ENCODE peak calls at places on chromosomes 12 and 14, in ten cellular contexts. C is Panc1; P is RWPE2; H is heart right ventricle; T is naive thymus-derived CD4-positive, alpha-beta T cell; M is lung; R is breast epithelium; X is CD8-positive, alpha-beta T cell; J is colonic mucosa; F is ovary. O is an unnamed sample.

GRCh38 chr12:56007892-56008471 is 10.9 kb downstream of the SUOX start:
- DNase-seq in C (no peak), P (no peak), H (no peak), T (no peak), M (no peak), R (no peak), X (no peak), J (peak; percentile 42), F (no peak), O (no peak)

GRCh38 chr14:58607571-58608317 is 30.0 kb upstream of the DACT1 start:
- DNase-seq in C (no peak), P (no peak), H (no peak), T (no peak), M (no peak), R (no peak), X (no peak), J (no peak), F (no peak), O (no peak)

GRCh38 chr12:58249610-58250009 is 308.2 kb downstream of the ATP23 start:
- DNase-seq in C (no peak), P (no peak), H (peak; percentile 13), T (no peak), M (no peak), R (no peak), X (no peak), J (no peak), F (no peak), O (no peak)

GRCh38 chr14:100691395-100692025 is 35.2 kb upstream of the DLK1 start:
- DNase-seq in C (no peak), P (no peak), H (no peak), T (no peak), M (peak; percentile 69), R (no peak), X (no peak), J (no peak), F (no peak), O (no peak)

GRCh38 chr12:22016982-22017381 is 29.0 kb upstream of the CMAS start:
- DNase-seq in C (no peak), P (no peak), H (no peak), T (no peak), M (no peak), R (no peak), X (no peak), J (no peak), F (no peak), O (no peak)

GRCh38 chr12:85711735-85712390 is 124.3 kb downstream of the RASSF9 start:
- DNase-seq in C (no peak), P (no peak), H (peak; percentile 21), T (no peak), M (no peak), R (no peak), X (no peak), J (peak; percentile 20), F (no peak), O (no peak)

GRCh38 chr14:72708708-72709475 is 185.0 kb downstream of the DPF3 start:
- DNase-seq in C (no peak), P (no peak), H (no peak), T (no peak), M (no peak), R (no peak), X (no peak), J (no peak), F (no peak), O (no peak)

GRCh38 chr12:117514016-117514415 is 152.6 kb upstream of the NOS1 start:
- DNase-seq in C (no peak), P (no peak), H (no peak), T (no peak), M (peak; percentile 33), R (no peak), X (no peak), J (no peak), F (no peak), O (no peak)

DNA sequence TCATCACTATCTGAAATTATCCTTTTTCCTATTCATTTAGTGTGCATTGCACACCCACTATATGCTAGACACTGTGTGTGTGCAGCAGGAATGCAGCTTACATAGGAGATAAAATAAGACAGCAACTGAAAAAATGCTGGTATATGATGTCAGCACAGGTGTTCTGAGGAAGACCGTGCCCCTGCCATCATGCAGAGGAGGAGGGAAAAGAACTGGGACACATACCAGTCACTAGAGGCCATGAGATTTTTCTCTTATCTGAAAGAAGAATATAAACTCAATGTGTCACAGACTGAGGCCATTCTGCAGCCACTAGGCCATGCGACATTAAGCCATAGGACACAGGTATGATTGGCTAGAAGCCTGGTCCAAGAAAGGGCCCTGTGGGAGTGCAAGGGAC is 298.1 kb downstream of the RPAP3 start:
- DNase-seq in C (no peak), P (no peak), H (no peak), T (no peak), M (no peak), R (no peak), X (no peak), J (no peak), F (no peak), O (no peak)
- H3K27ac ChIP-seq in C (no peak overlapping the region), P (no peak overlapping the region), H (no peak overlapping the region), T (peak overlapping the region; percentile 3), M (peak overlapping the region; percentile 61), R (no peak overlapping the region), X (no peak overlapping the region), J (no peak overlapping the region), F (no peak overlapping the region), O (no peak overlapping the region)

DNA sequence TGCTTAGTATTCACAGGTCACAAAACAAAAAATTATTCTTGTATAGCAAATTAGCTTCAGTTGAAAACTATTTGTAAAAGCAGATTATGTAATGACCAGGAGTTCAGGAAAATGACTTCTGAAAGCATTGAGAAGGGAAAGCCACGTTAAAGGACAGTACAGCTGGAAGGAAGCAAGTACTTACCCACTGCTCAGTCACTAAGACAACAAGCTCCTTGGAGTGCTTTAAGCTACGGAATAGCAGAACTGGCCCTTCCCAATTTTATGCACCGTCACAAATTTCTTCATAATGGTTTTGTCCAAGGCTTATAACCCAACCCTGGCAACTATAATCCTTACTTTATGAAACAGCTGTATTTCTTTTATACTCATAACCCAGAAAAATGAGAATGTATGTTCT is 13.0 kb upstream of the SNAPC1 start:
- DNase-seq in C (no peak), P (no peak), H (no peak), T (no peak), M (no peak), R (no peak), X (no peak), J (no peak), F (no peak), O (no peak)
- H3K36me3 ChIP-seq in C (peaks cover 14% of the 10 kb centered on the region), P (peaks cover 66% of the 10 kb centered on the region), H (no peaks in the 10 kb centered on the region), T (no peaks in the 10 kb centered on the region), M (peaks cover 7% of the 10 kb centered on the region), R (no peaks in the 10 kb centered on the region), X (peaks cover 8% of the 10 kb centered on the region), J (no peaks in the 10 kb centered on the region), F (no peaks in the 10 kb centered on the region), O (peaks cover 22% of the 10 kb centered on the region)

GRCh38 chr14:32421781-32422180 is 92.7 kb downstream of the AKAP6 start:
- DNase-seq in C (no peak), P (no peak), H (no peak), T (no peak), M (no peak), R (no peak), X (no peak), J (no peak), F (no peak), O (no peak)

GRCh38 chr14:32414808-32415255 is 85.7 kb downstream of the AKAP6 start:
- DNase-seq in C (no peak), P (no peak), H (no peak), T (no peak), M (no peak), R (no peak), X (no peak), J (no peak), F (no peak), O (no peak)

GRCh38 chr14:32422440-32422839 is 93.3 kb downstream of the AKAP6 start:
- DNase-seq in C (no peak), P (no peak), H (no peak), T (no peak), M (no peak), R (no peak), X (no peak), J (no peak), F (no peak), O (no peak)

GRCh38 chr14:32417956-32418552 is 89.0 kb downstream of the AKAP6 start:
- DNase-seq in C (no peak), P (peak; percentile 79), H (no peak), T (no peak), M (peak; percentile 35), R (peak; percentile 23), X (no peak), J (peak; percentile 49), F (no peak), O (no peak)

GRCh38 chr14:32419429-32419828 is 90.3 kb downstream of the AKAP6 start:
- DNase-seq in C (no peak), P (no peak), H (no peak), T (no peak), M (no peak), R (no peak), X (no peak), J (no peak), F (no peak), O (no peak)
- H3K27ac ChIP-seq in C (no peak overlapping the region), P (peak overlapping the region; percentile 48), H (peak overlapping the region; percentile 75), T (no peak overlapping the region), M (no peak overlapping the region), R (no peak overlapping the region), X (no peak overlapping the region), J (no peak overlapping the region), F (no peak overlapping the region), O (no peak overlapping the region)

GRCh38 chr14:95117937-95118726 is 39.2 kb downstream of the DICER1 start:
- DNase-seq in C (no peak), P (no peak), H (no peak), T (no peak), M (no peak), R (no peak), X (no peak), J (no peak), F (no peak), O (no peak)

GRCh38 chr14:95123895-95124579 is 33.3 kb downstream of the DICER1 start:
- DNase-seq in C (no peak), P (no peak), H (peak; percentile 23), T (no peak), M (no peak), R (no peak), X (no peak), J (no peak), F (no peak), O (no peak)

GRCh38 chr14:95121911-95122696 is 35.2 kb downstream of the DICER1 start:
- DNase-seq in C (no peak), P (no peak), H (no peak), T (no peak), M (no peak), R (no peak), X (no peak), J (no peak), F (no peak), O (no peak)

GRCh38 chr14:95125156-95125555 is 32.2 kb downstream of the DICER1 start:
- DNase-seq in C (no peak), P (no peak), H (no peak), T (no peak), M (no peak), R (no peak), X (no peak), J (no peak), F (no peak), O (no peak)

DNA sequence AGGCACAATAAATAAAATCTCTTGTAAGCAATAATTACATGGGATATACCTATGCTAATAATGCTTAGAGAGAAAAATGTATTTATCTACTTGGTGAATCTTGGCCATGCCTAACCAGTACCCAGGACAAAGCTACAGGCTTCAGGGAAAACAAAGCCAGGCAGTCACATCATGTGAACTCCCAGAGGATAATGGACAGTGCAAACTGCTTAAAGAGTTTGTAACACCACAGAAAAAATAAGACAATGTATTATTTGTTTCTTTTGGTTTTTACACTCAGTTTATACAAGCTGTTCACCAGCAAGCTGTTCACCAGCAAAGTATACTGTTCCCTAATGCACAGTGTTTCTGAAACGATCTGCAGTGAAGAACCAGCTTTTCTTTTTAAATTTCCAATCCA is 38.0 kb downstream of the DICER1 start:
- DNase-seq in C (no peak), P (no peak), H (no peak), T (no peak), M (no peak), R (no peak), X (no peak), J (no peak), F (no peak), O (no peak)
- H3K36me3 ChIP-seq in C (peaks cover 9% of the 10 kb centered on the region), P (peaks cover 97% of the 10 kb centered on the region), H (no peaks in the 10 kb centered on the region), T (peaks cover 16% of the 10 kb centered on the region), M (peaks cover 10% of the 10 kb centered on the region), R (peaks cover 4% of the 10 kb centered on the region), X (peaks cover 39% of the 10 kb centered on the region), J (no peaks in the 10 kb centered on the region), F (no peaks in the 10 kb centered on the region), O (peaks cover 68% of the 10 kb centered on the region)

O was measured in CD4-positive, CD25-positive, alpha-beta regulatory T cell.